ENCODE peak calls at places on chromosomes 12 and 14, in four cellular contexts. E is activated T-helper 9 cell treated with anti-CD3 and anti-CD28 coated beads, Interleukin-2, amount 50 U/mL, for 16 hours; O is gastrocnemius medialis; T is activated naive CD8-positive, alpha-beta T cell treated with anti-CD3 and anti-CD28 coated beads, Interleukin-2, amount 50 U/mL, for 16 hours. R is an unnamed sample.

GRCh38 chr14:73500360-73500759 is 9.6 kb downstream of the RIOX1 start:
- DNase-seq in E (no peak), O (no peak), T (no peak), R (peak; percentile 64)

GRCh38 chr12:79233341-79233761 is 368.8 kb downstream of the SYT1 start:
- DNase-seq in E (no peak), O (no peak), T (no peak), R (no peak)

GRCh38 chr14:76168531-76168930 is 16.8 kb downstream of the GPATCH2L start:
- DNase-seq in E (no peak), O (no peak), T (no peak), R (no peak)

GRCh38 chr14:68807148-68807600 is 14.3 kb upstream of the ZFP36L1 start:
- DNase-seq in E (no peak), O (no peak), T (no peak), R (peak; percentile 65)

GRCh38 chr14:90733139-90733808 is 83.0 kb downstream of the TTC7B start:
- DNase-seq in E (no peak), O (peak; percentile 79), T (no peak), R (no peak)

GRCh38 chr12:45234134-45234865 is 18.4 kb downstream of the ANO6 start:
- DNase-seq in E (no peak), O (peak; percentile 42), T (no peak), R (peak; percentile 96)

GRCh38 chr12:127729381-127729780 is 537.6 kb upstream of the TMEM132C start:
- DNase-seq in E (no peak), O (no peak), T (no peak), R (peak; percentile 3)

GRCh38 chr14:94439453-94440057 is 13.0 kb downstream of the SERPINA11 start:
- DNase-seq in E (no peak), O (no peak), T (no peak), R (no peak)

GRCh38 chr14:20998674-20999366 is at the start of gene SLC39A2:
- DNase-seq in E (no peak), O (peak; percentile 62), T (no peak), R (peak; percentile 83)

GRCh38 chr14:54591461-54592245 is 24.7 kb downstream of the SAMD4A start:
- DNase-seq in E (no peak), O (no peak), T (no peak), R (peak; percentile 89)

GRCh38 chr14:90091393-90091792 is 29.6 kb downstream of the KCNK13 start:
- DNase-seq in E (no peak), O (no peak), T (no peak), R (peak; percentile 89)

GRCh38 chr14:77045570-77045890 is 17.0 kb upstream of the IRF2BPL start:
- DNase-seq in E (no peak), O (no peak), T (no peak), R (no peak)

GRCh38 chr14:21711360-21711961 is 37.8 kb upstream of the OR4E1 start:
- DNase-seq in E (no peak), O (no peak), T (no peak), R (peak; percentile 57)

GRCh38 chr12:24425601-24425970 is 476.1 kb upstream of the SOX5 start:
- DNase-seq in E (no peak), O (no peak), T (no peak), R (no peak)

GRCh38 chr12:53862831-53863230 is 75.8 kb upstream of the HOXC13 start:
- DNase-seq in E (no peak), O (no peak), T (no peak), R (no peak)

GRCh38 chr12:132287391-132288238 is 41.8 kb downstream of the GALNT9 start:
- DNase-seq in E (no peak), O (no peak), T (no peak), R (no peak)

GRCh38 chr14:101109981-101110728 is 206.6 kb upstream of the RTL1 start:
- DNase-seq in E (no peak), O (no peak), T (no peak), R (no peak)

GRCh38 chr14:57987596-57988300 is 121.9 kb upstream of the SLC35F4 start:
- DNase-seq in E (no peak), O (no peak), T (no peak), R (no peak)

GRCh38 chr14:66495214-66496098 is 9.3 kb downstream of the CCDC196 start:
- DNase-seq in E (no peak), O (peak; percentile 31), T (no peak), R (peak; percentile 69)

GRCh38 chr14:100804558-100805309 is 21.2 kb upstream of the MEG3 start:
- DNase-seq in E (no peak), O (no peak), T (no peak), R (no peak)

GRCh38 chr12:78863482-78864427 is 819 bp upstream of the SYT1 start:
- DNase-seq in E (no peak), O (no peak), T (no peak), R (peak; percentile 72)

GRCh38 chr14:102293784-102294183 is 11.2 kb downstream of the MOK start:
- DNase-seq in E (no peak), O (no peak), T (no peak), R (peak; percentile 84)

GRCh38 chr14:35808076-35808657 is 928 bp downstream of the RALGAPA1 start:
- DNase-seq in E (no peak), O (no peak), T (no peak), R (peak; percentile 74)

GRCh38 chr14:23623962-23624361 is 12.2 kb upstream of the DHRS2 start:
- DNase-seq in E (no peak), O (no peak), T (no peak), R (no peak)